ENCODE peak calls at places on chromosomes 12 and 14, in five cellular contexts. V is tibial artery, H is DND-41, B is body of pancreas, I is stomach. X is an unnamed sample. For H3K27me3, the result is how much of the 10 kb centered on the place peaks cover.

GRCh38 chr12:1644523-1645438 is 15.8 kb downstream of the WNT5B start:
- DNase-seq in V (peak), H (no peak), B (peak), I (peak), X (peak)

GRCh38 chr14:100536141-100536540 is 51.1 kb downstream of the BEGAIN start:
- DNase-seq in V (no peak), H (peak), B (no peak), I (no peak), X (peak)

GRCh38 chr12:47835017-47835830 is 15.5 kb upstream of the HDAC7 start:
- DNase-seq in V (no peak), H (no peak), B (no peak), I (no peak), X (no peak)

GRCh38 chr14:53032838-53033390 is 82.1 kb upstream of the FERMT2 start:
- DNase-seq in V (no peak), H (no peak), B (no peak), I (no peak), X (no peak)

GRCh38 chr14:105857223-105857815 is 330.9 kb downstream of the TMEM121 start:
- DNase-seq in V (no peak), H (peak), B (no peak), I (no peak), X (no peak)

GRCh38 chr14:67622675-67623074 is 3.0 kb downstream of the ARG2 start:
- DNase-seq in V (peak), H (peak), B (peak), I (no peak), X (no peak)

GRCh38 chr14:72104011-72104613 is 171.9 kb downstream of the RGS6 start:
- DNase-seq in V (no peak), H (peak), B (peak), I (no peak), X (peak)

GRCh38 chr14:24639270-24639669 is 5.3 kb upstream of the GZMB start:
- DNase-seq in V (no peak), H (no peak), B (no peak), I (no peak), X (no peak)

GRCh38 chr12:26721800-26722199 is 111.2 kb downstream of the ITPR2 start:
- DNase-seq in V (no peak), H (no peak), B (no peak), I (no peak), X (no peak)

GRCh38 chr12:53969588-53970259 is 3.2 kb upstream of the HOXC11 start:
- DNase-seq in V (peak), H (no peak), B (no peak), I (no peak), X (no peak)
- H3K27me3 ChIP-seq in V (under half), H (half or more), B (under half), I (half or more), X (under half)

GRCh38 chr12:45348986-45349385 is 133.1 kb downstream of the ANO6 start:
- DNase-seq in V (no peak), H (no peak), B (no peak), I (no peak), X (no peak)

GRCh38 chr12:45351921-45352670 is 136.2 kb downstream of the ANO6 start:
- DNase-seq in V (no peak), H (no peak), B (no peak), I (no peak), X (no peak)

GRCh38 chr12:45348311-45348710 is 132.4 kb downstream of the ANO6 start:
- DNase-seq in V (no peak), H (no peak), B (no peak), I (no peak), X (no peak)

GRCh38 chr12:45349911-45350310 is 134.0 kb downstream of the ANO6 start:
- DNase-seq in V (no peak), H (no peak), B (no peak), I (no peak), X (no peak)

DNA sequence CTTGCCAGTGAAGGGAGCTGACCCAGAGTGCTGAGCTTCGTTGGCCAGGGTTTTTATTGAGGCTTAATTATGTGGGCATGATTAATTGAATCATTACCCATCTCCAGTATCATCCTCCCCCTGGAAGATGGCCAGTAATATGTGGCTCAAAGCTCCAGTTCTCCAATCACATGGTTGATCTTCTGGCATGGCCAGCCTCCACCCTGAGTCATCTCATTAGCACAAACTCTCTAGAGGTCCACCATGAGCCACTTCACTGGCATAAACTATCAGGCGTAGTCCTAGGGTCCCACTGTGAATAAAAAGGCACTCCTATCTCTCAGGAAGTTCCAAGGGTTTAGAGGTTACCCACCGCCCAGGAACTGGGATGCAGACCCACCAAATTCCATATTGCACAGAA is 135.0 kb downstream of the ANO6 start:
- DNase-seq in V (peak), H (no peak), B (no peak), I (no peak), X (no peak)
- H3K27ac ChIP-seq in V (peak), H (no peak), B (no peak), I (peak), X (no peak)

GRCh38 chr14:70887207-70888150 is 19.8 kb upstream of the PCNX1 start:
- DNase-seq in V (no peak), H (no peak), B (peak), I (no peak), X (no peak)
- H3K4me3 ChIP-seq in V (no peak), H (peak), B (no peak), I (no peak), X (no peak)

GRCh38 chr12:116798719-116799118 is 60.6 kb downstream of the RNFT2 start:
- DNase-seq in V (no peak), H (no peak), B (no peak), I (no peak), X (no peak)
- H3K27me3 ChIP-seq in V (under half), H (under half), B (under half), I (under half), X (under half)

GRCh38 chr14:99475179-99475578 is 5.5 kb downstream of the SETD3 start:
- DNase-seq in V (no peak), H (no peak), B (peak), I (no peak), X (no peak)
- H3K27ac ChIP-seq in V (no peak), H (no peak), B (no peak), I (no peak), X (no peak)

GRCh38 chr14:69041783-69042182 is 62.7 kb upstream of the ACTN1 start:
- DNase-seq in V (no peak), H (no peak), B (no peak), I (no peak), X (no peak)

GRCh38 chr14:69043598-69044267 is 64.6 kb upstream of the ACTN1 start:
- DNase-seq in V (peak), H (no peak), B (peak), I (no peak), X (no peak)

GRCh38 chr14:69043007-69043444 is 63.9 kb upstream of the ACTN1 start:
- DNase-seq in V (peak), H (no peak), B (peak), I (peak), X (peak)

GRCh38 chr14:69044296-69044695 is 65.2 kb upstream of the ACTN1 start:
- DNase-seq in V (no peak), H (no peak), B (no peak), I (no peak), X (peak)

GRCh38 chr14:69042309-69043006 is 63.4 kb upstream of the ACTN1 start:
- DNase-seq in V (no peak), H (no peak), B (no peak), I (no peak), X (no peak)
- H3K4me3 ChIP-seq in V (peak), H (no peak), B (no peak), I (no peak), X (no peak)

DNA sequence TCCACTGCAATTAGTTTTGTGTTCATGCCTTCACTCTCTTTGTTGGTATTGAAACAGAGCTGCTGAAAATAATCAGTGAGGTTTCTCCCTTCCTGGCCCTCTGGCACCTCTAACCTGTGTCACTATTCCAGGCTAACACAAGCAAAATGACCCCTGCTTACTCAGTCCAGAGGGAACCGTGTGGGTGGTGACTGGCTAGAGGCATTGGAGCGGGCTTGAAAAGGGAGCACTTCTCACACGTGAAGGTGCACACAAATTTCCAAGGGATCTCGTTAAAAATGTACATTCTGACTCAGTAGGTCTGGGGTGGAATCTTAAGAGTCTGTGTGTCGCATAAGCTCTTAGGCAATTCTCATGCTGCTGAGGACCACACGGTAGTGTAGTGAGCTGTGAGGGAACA is 1.3 kb upstream of the SLC24A4 start:
- DNase-seq in V (no peak), H (no peak), B (no peak), I (no peak), X (no peak)
- H3K27me3 ChIP-seq in V (under half), H (under half), B (under half), I (half or more), X (under half)

X was measured in WERI-Rb-1.